ENCODE peak calls at places on chromosomes 4 and X, in five cellular contexts. Q is H1, R is mesenchymal stem cell, Z is neuronal stem cell, T is trophoblast cell. H is an unnamed sample. For H3K79me1, the result is how much of the 10 kb centered on the place peaks cover.

GRCh38 chrX:46957299-46957698 is 45.1 kb downstream of the JADE3 start:
- DNase-seq in Z (no peak), T (no peak), R (no peak), Q (no peak), H (no peak)

GRCh38 chr4:80268081-80268823 is 1.8 kb downstream of the FGF5 start:
- DNase-seq in Z (no peak), R (peak), Q (peak), T (no peak), H (peak)

GRCh38 chr4:30755306-30755705 is 35.1 kb downstream of the PCDH7 start:
- DNase-seq in Z (no peak), Q (no peak), R (peak), T (no peak), H (no peak)

GRCh38 chrX:108590496-108590895 is 145.9 kb downstream of the IRS4 start:
- DNase-seq in Q (no peak), Z (no peak), R (peak), T (peak), H (no peak)

GRCh38 chr4:185730387-185730786 is 81.6 kb downstream of the SORBS2 start:
- DNase-seq in Z (peak), T (peak), R (no peak), Q (no peak), H (no peak)

GRCh38 chr4:141702472-141703182 is 66.2 kb downstream of the IL15 start:
- DNase-seq in Z (no peak), Q (no peak), R (no peak), T (no peak), H (peak)

GRCh38 chr4:10783351-10783750 is 98.8 kb upstream of the CLNK start:
- DNase-seq in Q (no peak), T (peak), R (peak), Z (no peak), H (no peak)

GRCh38 chr4:56130609-56131150 is 181.9 kb downstream of the CEP135 start:
- DNase-seq in Z (no peak), T (no peak), Q (no peak), R (peak), H (no peak)

GRCh38 chr4:27010334-27010940 is 149.8 kb downstream of the STIM2 start:
- DNase-seq in T (peak), Z (peak), Q (peak), R (peak), H (no peak)

GRCh38 chrX:143171703-143172102 is 146.0 kb downstream of the SPANXN4 start:
- DNase-seq in Q (no peak), R (no peak), Z (no peak), T (no peak), H (no peak)

GRCh38 chr4:53196872-53197759 is 168.7 kb downstream of the SCFD2 start:
- DNase-seq in Z (peak), Q (no peak), R (peak), T (peak), H (no peak)

GRCh38 chr4:184434496-184435066 is 39.8 kb downstream of the IRF2 start:
- DNase-seq in Z (no peak), Q (no peak), T (no peak), R (no peak), H (no peak)
- H3K79me1 ChIP-seq in Z (under half), Q (under half), T (under half), R (half or more), H (under half)

DNA sequence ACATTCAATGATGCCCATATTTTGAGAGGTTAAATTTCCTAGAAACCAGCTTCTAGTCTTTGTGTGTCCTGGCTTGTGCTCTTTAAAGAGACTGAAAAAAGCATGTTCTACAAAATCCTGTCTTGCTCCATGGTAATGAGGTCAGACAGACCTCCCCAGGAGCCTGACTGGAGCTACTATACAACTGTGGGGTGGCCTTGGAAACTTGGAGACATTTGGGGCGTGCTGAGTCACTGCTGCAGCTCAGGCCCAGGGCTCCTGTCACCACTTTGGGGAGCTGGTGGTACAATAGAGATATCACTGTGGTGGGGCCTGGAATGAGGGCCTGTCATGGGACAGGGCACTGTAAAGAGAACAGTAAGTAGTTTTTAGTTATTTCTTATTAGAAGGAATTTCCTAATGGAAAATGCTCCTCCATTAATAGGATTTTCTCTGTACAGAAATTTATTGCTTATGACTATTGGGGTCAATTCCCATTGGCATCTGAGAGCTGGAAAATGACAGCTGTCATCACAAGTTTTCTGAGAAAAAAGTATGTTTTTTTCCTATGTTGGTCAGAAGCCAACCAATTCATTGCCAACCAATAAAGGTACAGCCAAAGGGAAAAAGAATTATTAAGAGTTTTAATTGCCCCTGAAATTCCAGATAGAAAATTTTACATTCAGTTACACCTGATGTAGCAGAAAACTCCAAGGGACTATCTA is 207.4 kb upstream of the JADE1 start:
- DNase-seq in Q (peak), Z (no peak), T (no peak), R (peak), H (no peak)
- H4K91ac ChIP-seq in Q (peak), Z (no peak), T (peak), R (peak), H (no peak)

GRCh38 chr4:183841001-183841400 is 64.1 kb upstream of the STOX2 start:
- DNase-seq in Z (no peak), T (no peak), Q (no peak), R (no peak), H (no peak)

GRCh38 chr4:183838987-183839712 is 66.0 kb upstream of the STOX2 start:
- DNase-seq in Q (no peak), Z (no peak), R (peak), T (peak), H (no peak)

GRCh38 chr4:183846951-183847350 is 58.2 kb upstream of the STOX2 start:
- DNase-seq in Q (no peak), T (no peak), R (no peak), Z (no peak), H (no peak)

GRCh38 chr4:183840311-183840710 is 64.8 kb upstream of the STOX2 start:
- DNase-seq in Q (peak), T (peak), R (peak), Z (peak), H (peak)

GRCh38 chr4:183842134-183842838 is 62.8 kb upstream of the STOX2 start:
- DNase-seq in R (no peak), T (no peak), Q (no peak), Z (no peak), H (no peak)
- H2BK12ac ChIP-seq in R (no peak), T (no peak), Q (no peak), Z (no peak), H (no peak)

GRCh38 chr4:150149381-150149780 is 71.1 kb downstream of the DCLK2 start:
- DNase-seq in Z (no peak), Q (no peak), R (no peak), T (no peak), H (no peak)
- H3K79me1 ChIP-seq in Z (under half), Q (under half), R (under half), T (under half), H (under half)

GRCh38 chrX:47991263-47992092 is 12.3 kb downstream of the ZNF182 start:
- DNase-seq in Q (no peak), Z (no peak), T (peak), R (peak), H (no peak)
- H4K91ac ChIP-seq in Q (no peak), Z (no peak), T (no peak), R (no peak), H (no peak)

H was measured in H9.